ENCODE peak calls at places on chromosomes 2 and 18, in six cellular contexts. T, V, G, S, H and P are unnamed samples.

GRCh38 chr2:160332318-160332717 is 132.2 kb upstream of the ITGB6 start:
- DNase-seq in T (no peak), H (no peak), V (no peak), G (peak; percentile 37), S (peak; percentile 70), P (peak; percentile 59)

GRCh38 chr2:113915067-113915819 is 25.4 kb downstream of the ACTR3 start:
- DNase-seq in T (no peak), H (no peak), V (no peak), S (no peak), G (no peak), P (no peak)

GRCh38 chr2:99442837-99443236 is 47.0 kb downstream of the REV1 start:
- DNase-seq in G (no peak), V (no peak), H (no peak), T (no peak), S (peak; percentile 14), P (no peak)

GRCh38 chr2:27182346-27182745 is 29.5 kb upstream of the ATRAID start:
- DNase-seq in S (no peak), H (no peak), T (no peak), V (no peak), G (no peak), P (no peak)

GRCh38 chr18:7617738-7618422 is 50.8 kb downstream of the PTPRM start:
- DNase-seq in G (no peak), V (no peak), H (no peak), S (peak; percentile 52), T (no peak), P (no peak)

GRCh38 chr2:113080134-113080533 is 12.4 kb downstream of the IL1F10 start:
- DNase-seq in V (peak; percentile 40), S (peak; percentile 17), G (peak; percentile 40), H (no peak), T (peak; percentile 13), P (no peak)

GRCh38 chr2:113847144-113847543 is 42.7 kb upstream of the ACTR3 start:
- DNase-seq in V (no peak), T (no peak), G (no peak), S (no peak), H (no peak), P (no peak)

GRCh38 chr18:24567199-24567598 is 106.8 kb downstream of the HRH4 start:
- DNase-seq in T (no peak), S (peak; percentile 11), G (no peak), V (no peak), H (no peak), P (no peak)

DNA sequence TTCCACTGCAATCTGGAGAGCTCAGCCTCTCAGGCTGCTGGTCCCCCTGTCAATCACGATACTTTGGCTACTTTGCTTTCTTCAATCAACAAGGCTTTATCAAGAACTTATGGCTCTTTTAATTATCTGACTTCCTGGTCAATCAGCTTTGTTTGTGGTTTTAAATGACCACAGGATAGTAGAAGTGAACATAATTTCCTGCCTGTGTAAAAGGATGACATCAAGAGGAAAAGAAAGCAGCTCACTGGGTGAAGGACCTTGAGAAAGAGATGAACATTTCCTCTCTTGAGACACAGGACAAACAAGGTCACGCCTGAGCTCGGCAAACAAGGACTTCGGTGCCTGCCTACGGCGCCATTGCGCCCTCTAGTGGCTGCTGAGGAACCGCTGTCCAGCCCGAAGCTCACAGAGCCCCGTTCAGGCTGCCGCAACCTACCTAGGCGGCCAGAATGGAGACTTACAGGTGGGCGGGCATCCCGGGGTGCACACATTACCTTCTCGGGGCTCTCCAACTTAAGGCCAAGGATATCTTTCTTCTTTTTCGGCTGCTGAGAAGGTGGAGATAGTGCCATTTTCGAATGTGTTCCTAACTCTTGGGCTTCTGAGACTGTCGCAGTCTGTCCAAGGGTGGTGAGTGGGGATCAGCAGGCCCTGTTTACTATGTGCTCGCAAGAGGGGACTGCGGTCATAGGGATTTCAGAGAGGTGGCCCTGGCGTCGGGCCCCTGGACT is 54.0 kb downstream of the IL1RL2 start:
- DNase-seq in S (peak; percentile 94), H (peak; percentile 88), T (peak; percentile 80), G (peak; percentile 78), V (peak; percentile 88), P (peak; percentile 12)
- TF ChIP-seq POLR2AphosphoS5 in S (peak; percentile 36), H (no peak), T (no peak), G (no peak), V (no peak), P (no peak)

GRCh38 chr2:180146114-180146513 is 139.0 kb upstream of the CWC22 start:
- DNase-seq in V (no peak), G (no peak), T (no peak), S (no peak), H (no peak), P (no peak)
- H3K9ac ChIP-seq in V (no peak overlapping the region), G (no peak overlapping the region), T (no peak overlapping the region), S (no peak overlapping the region), H (no peak overlapping the region), P (no peak overlapping the region)

GRCh38 chr2:54904836-54905235 is 145.4 kb downstream of the RTN4 start:
- DNase-seq in S (no peak), H (no peak), T (peak; percentile 26), V (peak; percentile 15), G (no peak), P (no peak)

GRCh38 chr2:54906711-54907110 is 143.5 kb downstream of the RTN4 start:
- DNase-seq in S (no peak), T (no peak), V (no peak), G (no peak), H (no peak), P (no peak)

GRCh38 chr2:54901224-54901986 is 148.8 kb downstream of the RTN4 start:
- DNase-seq in H (no peak), V (no peak), S (no peak), G (no peak), T (no peak), P (no peak)

GRCh38 chr2:54902763-54903162 is 147.5 kb downstream of the RTN4 start:
- DNase-seq in V (no peak), S (no peak), H (no peak), G (no peak), T (no peak), P (no peak)

GRCh38 chr2:54903736-54904554 is 146.3 kb downstream of the RTN4 start:
- DNase-seq in H (no peak), V (no peak), G (no peak), S (peak; percentile 92), T (peak; percentile 96), P (peak; percentile 20)
- TF ChIP-seq POLR2AphosphoS5 in H (no peak), V (no peak), G (peak; percentile 83), S (peak; percentile 27), T (peak; percentile 60), P (no peak)

GRCh38 chr2:47520302-47520630 is 117.3 kb downstream of the MSH2 start:
- DNase-seq in G (peak; percentile 54), H (no peak), V (no peak), T (no peak), S (no peak), P (no peak)

GRCh38 chr2:47518497-47519146 is 115.7 kb downstream of the MSH2 start:
- DNase-seq in S (no peak), T (no peak), V (no peak), H (no peak), G (no peak), P (no peak)

GRCh38 chr2:47520825-47521665 is 118.1 kb downstream of the MSH2 start:
- DNase-seq in H (peak; percentile 28), S (peak; percentile 57), V (no peak), T (no peak), G (peak; percentile 96), P (no peak)

GRCh38 chr2:47519147-47519537 is 116.2 kb downstream of the MSH2 start:
- DNase-seq in V (no peak), H (no peak), S (no peak), T (no peak), G (no peak), P (no peak)

DNA sequence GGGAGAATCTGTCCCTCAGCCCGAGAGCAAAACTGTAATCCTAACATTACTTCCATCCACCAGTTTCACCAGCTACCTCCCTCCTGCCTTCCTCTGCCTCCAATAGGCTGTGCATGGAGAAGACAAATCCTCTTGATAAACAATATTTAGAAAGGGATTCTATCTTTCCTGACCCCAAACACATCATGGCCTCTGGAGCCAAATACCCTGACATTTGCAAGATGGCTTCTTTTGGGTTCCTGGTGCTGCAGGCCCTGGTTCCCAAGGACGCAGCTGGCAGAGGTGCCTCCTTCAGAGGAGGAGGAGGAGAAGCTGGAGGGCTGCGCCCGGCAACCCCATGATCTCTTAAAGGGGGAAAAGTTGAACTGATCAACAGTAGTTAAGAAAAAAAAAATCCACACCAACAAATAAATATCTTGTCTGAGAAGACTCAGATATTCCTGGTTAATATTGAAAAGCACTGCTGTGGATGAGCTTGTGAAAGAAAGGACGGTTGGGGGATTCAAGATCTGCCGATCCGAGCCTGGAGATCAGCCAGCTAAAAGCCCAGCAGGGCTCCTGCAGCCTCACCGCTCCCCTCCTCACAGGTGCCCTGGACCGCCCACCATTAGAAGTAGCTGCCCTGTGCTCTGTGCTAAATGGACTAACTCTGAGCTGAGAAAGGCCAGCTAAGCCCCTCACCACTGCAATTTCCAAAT is 116.8 kb downstream of the MSH2 start:
- DNase-seq in G (no peak), V (no peak), H (no peak), S (no peak), T (no peak), P (no peak)
- H3K9ac ChIP-seq in G (no peak overlapping the region), V (no peak overlapping the region), H (no peak overlapping the region), S (no peak overlapping the region), T (no peak overlapping the region), P (no peak overlapping the region)

GRCh38 chr2:102141011-102141914 is 1.3 kb upstream of the IL1R1 start:
- DNase-seq in H (no peak), V (no peak), G (no peak), T (no peak), S (peak; percentile 44), P (no peak)
- TF ChIP-seq POLR2AphosphoS5 in H (no peak), V (no peak), G (no peak), T (no peak), S (no peak), P (no peak)

DNA sequence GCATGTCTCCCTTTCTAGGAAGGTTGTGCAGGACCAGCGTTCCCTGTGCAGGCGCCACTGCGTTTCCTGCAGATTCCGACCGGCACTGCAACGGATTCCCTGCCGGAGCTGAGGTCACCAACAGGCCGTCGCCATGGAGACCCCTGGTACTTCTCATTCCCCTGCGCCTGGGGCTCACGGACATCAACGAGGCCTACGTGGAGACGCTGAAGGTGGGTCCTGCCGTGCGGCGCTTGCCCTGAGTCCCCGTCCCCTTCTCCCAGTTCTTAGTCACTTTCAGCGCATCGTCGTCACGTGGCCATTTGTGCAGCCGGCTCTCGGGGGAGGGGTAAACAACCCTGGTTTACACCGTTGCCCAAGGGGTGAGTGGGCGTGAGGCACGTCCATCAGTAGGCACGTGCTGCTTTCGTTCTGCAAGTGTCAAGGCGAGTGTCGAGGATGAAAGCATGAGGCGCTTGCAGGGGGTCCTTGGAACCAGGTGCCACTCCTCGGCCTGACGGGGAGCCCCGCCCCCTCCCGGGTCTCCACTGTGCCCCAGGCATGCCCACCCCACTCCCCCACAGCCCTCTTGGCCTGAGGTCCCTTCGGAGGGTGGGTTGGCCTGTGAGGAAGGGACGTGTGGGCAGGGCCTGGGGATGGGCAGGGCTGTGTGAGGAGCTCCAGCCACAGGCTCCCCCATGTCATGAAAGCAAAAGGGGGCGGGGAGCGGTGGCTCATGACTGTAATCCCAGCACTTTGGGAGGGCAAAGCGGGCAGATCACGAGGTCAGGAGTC is 19.8 kb downstream of the DTYMK start:
- DNase-seq in H (no peak), S (peak; percentile 77), T (no peak), G (peak; percentile 91), V (no peak), P (no peak)
- H3K9ac ChIP-seq in H (no peak overlapping the region), S (no peak overlapping the region), T (no peak overlapping the region), G (no peak overlapping the region), V (no peak overlapping the region), P (no peak overlapping the region)

GRCh38 chr2:65316072-65316471 is 88.4 kb downstream of the ACTR2 start:
- DNase-seq in G (no peak), S (no peak), H (no peak), T (no peak), V (no peak), P (no peak)
- TF ChIP-seq POLR2AphosphoS5 in G (no peak), S (no peak), H (no peak), T (no peak), V (no peak), P (no peak)

GRCh38 chr2:127642706-127643697 is 3.0 kb upstream of the GPR17 start:
- DNase-seq in H (no peak), T (no peak), V (no peak), G (no peak), S (no peak), P (no peak)
- H3K9ac ChIP-seq in H (no peak overlapping the region), T (no peak overlapping the region), V (no peak overlapping the region), G (no peak overlapping the region), S (no peak overlapping the region), P (peak overlapping the region; percentile 11)